ENCODE peak calls at places on chromosome 13, in ten cellular contexts. F is PC-3, Y is GM23338, W is stomach, Z is lower lobe of right lung, C is coronary artery, H is mammary epithelial cell, I is bronchial epithelial cell, M is uterus, L is AG04450. A is an unnamed sample.
A peak's percentile ranks its signal among the peaks of the same experiment; 100 is the strongest.

GRCh38 chr13:105847532-105848295 is 687.7 kb downstream of the EFNB2 start:
- DNase-seq in F (peak; percentile 50), Y (no peak), W (no peak), Z (no peak), C (no peak), H (no peak), I (peak; percentile 29), M (no peak), L (no peak), A (no peak)

GRCh38 chr13:114132419-114133121 is at the start of gene RASA3:
- DNase-seq in F (peak; percentile 73), Y (peak; percentile 90), W (peak; percentile 82), Z (peak; percentile 80), C (peak; percentile 89), H (peak; percentile 71), I (peak; percentile 33), M (peak; percentile 81), L (no peak), A (no peak)

GRCh38 chr13:98677398-98677797 is 75.1 kb downstream of the SLC15A1 start:
- DNase-seq in F (no peak), Y (no peak), W (no peak), Z (no peak), C (no peak), H (peak; percentile 55), I (peak; percentile 84), M (no peak), L (peak; percentile 15), A (no peak)

GRCh38 chr13:90197722-90198121 is 1149.8 kb upstream of the MIR17HG start:
- DNase-seq in F (peak; percentile 55), Y (no peak), W (no peak), Z (no peak), C (no peak), H (peak; percentile 45), I (peak; percentile 47), M (no peak), L (no peak), A (no peak)

GRCh38 chr13:45434556-45435371 is 16.6 kb upstream of the SLC25A30 start:
- DNase-seq in F (no peak), Y (no peak), W (no peak), Z (no peak), C (no peak), H (no peak), I (no peak), M (no peak), L (no peak), A (no peak)

GRCh38 chr13:75365724-75366173 is 116.2 kb downstream of the TBC1D4 start:
- DNase-seq in F (peak; percentile 92), Y (peak; percentile 39), W (no peak), Z (no peak), C (no peak), H (peak; percentile 94), I (peak; percentile 84), M (no peak), L (peak; percentile 29), A (no peak)

GRCh38 chr13:60755380-60756163 is 358.6 kb downstream of the TDRD3 start:
- DNase-seq in F (peak; percentile 18), Y (peak; percentile 71), W (no peak), Z (no peak), C (no peak), H (no peak), I (peak; percentile 64), M (no peak), L (no peak), A (no peak)

GRCh38 chr13:43835701-43836100 is 43.8 kb downstream of the CCDC122 start:
- DNase-seq in F (no peak), Y (no peak), W (no peak), Z (no peak), C (no peak), H (peak; percentile 36), I (peak; percentile 43), M (no peak), L (no peak), A (no peak)

GRCh38 chr13:35768126-35768525 is 291.6 kb upstream of the MAB21L1 start:
- DNase-seq in F (no peak), Y (no peak), W (no peak), Z (no peak), C (no peak), H (no peak), I (no peak), M (no peak), L (no peak), A (no peak)

GRCh38 chr13:46903748-46904147 is 6.9 kb upstream of the HTR2A start:
- DNase-seq in F (peak; percentile 37), Y (no peak), W (no peak), Z (no peak), C (no peak), H (peak; percentile 42), I (no peak), M (no peak), L (no peak), A (no peak)

GRCh38 chr13:91572439-91572838 is 174.0 kb downstream of the GPC5 start:
- DNase-seq in F (no peak), Y (no peak), W (no peak), Z (no peak), C (no peak), H (no peak), I (no peak), M (no peak), L (no peak), A (no peak)

GRCh38 chr13:99322297-99323103 is 15.3 kb upstream of the GPR183 start:
- DNase-seq in F (peak; percentile 59), Y (no peak), W (no peak), Z (no peak), C (no peak), H (peak; percentile 68), I (peak; percentile 81), M (no peak), L (no peak), A (no peak)

GRCh38 chr13:101919541-101920306 is 467.2 kb downstream of the ITGBL1 start:
- DNase-seq in F (no peak), Y (peak; percentile 77), W (no peak), Z (no peak), C (no peak), H (no peak), I (peak; percentile 4), M (no peak), L (no peak), A (no peak)

GRCh38 chr13:102231486-102231885 is 170.4 kb downstream of the FGF14 start:
- DNase-seq in F (no peak), Y (no peak), W (no peak), Z (no peak), C (no peak), H (no peak), I (no peak), M (no peak), L (no peak), A (no peak)

DNA sequence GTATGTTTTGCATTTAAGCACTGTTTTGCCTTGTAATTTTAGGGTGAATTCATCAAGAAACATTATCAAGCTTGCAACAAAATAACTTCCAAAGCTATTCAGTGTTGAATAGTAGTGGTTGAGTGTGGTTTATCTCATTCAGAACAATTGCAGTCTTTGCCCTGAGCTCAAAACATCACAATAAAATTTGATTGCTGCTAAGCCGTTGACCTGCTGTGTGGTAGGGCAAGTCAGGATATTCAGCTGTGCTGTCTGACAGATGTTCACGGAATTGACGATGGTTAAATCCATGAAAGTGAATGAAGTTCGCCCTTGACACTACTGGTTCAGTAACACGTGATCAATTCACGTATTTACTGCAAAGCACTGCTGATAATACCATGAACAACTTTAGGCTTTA is 66.9 kb downstream of the GJA3 start:
- DNase-seq in F (no peak), Y (no peak), W (no peak), Z (no peak), C (no peak), H (no peak), I (no peak), M (no peak), L (no peak), A (no peak)
- H3K4me3 ChIP-seq in F (no peak overlapping the region), Y (no peak overlapping the region), W (no peak overlapping the region), Z (no peak overlapping the region), C (no peak overlapping the region), H (no peak overlapping the region), I (no peak overlapping the region), M (no peak overlapping the region), L (no peak overlapping the region), A (no peak overlapping the region)

GRCh38 chr13:28819748-28820098 is 416 bp upstream of the MTUS2 start:
- DNase-seq in F (peak; percentile 23), Y (peak; percentile 86), W (peak; percentile 27), Z (peak; percentile 59), C (no peak), H (no peak), I (no peak), M (no peak), L (no peak), A (no peak)
- TF ChIP-seq CTCF in F (no peak), Y (no peak), W (no peak), Z (no peak), C (no peak), H (no peak), I (peak; percentile 24), M (peak; percentile 52), L (no peak), A (no peak)

GRCh38 chr13:25466880-25467279 is 95.1 kb downstream of the ATP8A2 start:
- DNase-seq in F (no peak), Y (no peak), W (no peak), Z (no peak), C (no peak), H (no peak), I (no peak), M (no peak), L (no peak), A (no peak)

GRCh38 chr13:25463496-25463895 is 91.7 kb downstream of the ATP8A2 start:
- DNase-seq in F (peak; percentile 41), Y (no peak), W (no peak), Z (no peak), C (no peak), H (peak; percentile 75), I (peak; percentile 49), M (no peak), L (no peak), A (no peak)

GRCh38 chr13:25468330-25469178 is 96.8 kb downstream of the ATP8A2 start:
- DNase-seq in F (no peak), Y (peak; percentile 73), W (no peak), Z (no peak), C (no peak), H (peak; percentile 36), I (no peak), M (no peak), L (no peak), A (no peak)

GRCh38 chr13:25473864-25474263 is 102.1 kb downstream of the ATP8A2 start:
- DNase-seq in F (no peak), Y (no peak), W (no peak), Z (no peak), C (no peak), H (peak; percentile 65), I (peak; percentile 40), M (no peak), L (no peak), A (no peak)

GRCh38 chr13:25469179-25469545 is 97.4 kb downstream of the ATP8A2 start:
- DNase-seq in F (no peak), Y (peak; percentile 69), W (no peak), Z (no peak), C (no peak), H (no peak), I (no peak), M (no peak), L (no peak), A (no peak)
- H3K4me3 ChIP-seq in F (no peak overlapping the region), Y (peak overlapping the region; percentile 71), W (peak overlapping the region; percentile 26), Z (no peak overlapping the region), C (no peak overlapping the region), H (no peak overlapping the region), I (no peak overlapping the region), M (no peak overlapping the region), L (peak overlapping the region; percentile 45), A (no peak overlapping the region)

GRCh38 chr13:27304611-27305010 is 34.0 kb downstream of the RASL11A start:
- DNase-seq in F (no peak), Y (no peak), W (no peak), Z (no peak), C (no peak), H (no peak), I (no peak), M (no peak), L (no peak), A (no peak)
- TF ChIP-seq CTCF in F (no peak), Y (no peak), W (no peak), Z (no peak), C (no peak), H (no peak), I (no peak), M (no peak), L (no peak), A (no peak)